ENCODE peak calls at places on chromosomes 16 and 17, in nine cellular contexts. C is CD4-positive, CD25-positive, alpha-beta regulatory T cell; Y is fibroblast of lung; D is right atrium auricular region; E is Panc1; A is GM06990; J is adrenal gland; R is testis; P is iPS DF 6.9. V is an unnamed sample.

GRCh38 chr16:89166696-89167424 is 4.7 kb upstream of the CDH15 start:
- DNase-seq in C (peak; percentile 27), Y (no peak), D (no peak), E (no peak), A (no peak), J (no peak), R (no peak), P (no peak), V (no peak)

GRCh38 chr16:19878760-19879159 is 5.9 kb downstream of the GPRC5B start:
- DNase-seq in C (no peak), Y (no peak), D (no peak), E (no peak), A (no peak), J (no peak), R (peak; percentile 64), P (no peak), V (no peak)

GRCh38 chr17:66432996-66433556 is 130.7 kb downstream of the PRKCA start:
- DNase-seq in C (no peak), Y (peak; percentile 24), D (no peak), E (no peak), A (no peak), J (no peak), R (no peak), P (no peak), V (no peak)

GRCh38 chr16:17161034-17161433 is 309.7 kb downstream of the XYLT1 start:
- DNase-seq in C (no peak), Y (no peak), D (no peak), E (no peak), A (no peak), J (no peak), R (no peak), P (no peak), V (no peak)

GRCh38 chr17:48740537-48740936 is 12.0 kb upstream of the HOXB13 start:
- DNase-seq in C (no peak), Y (no peak), D (no peak), E (no peak), A (no peak), J (no peak), R (no peak), P (no peak), V (no peak)

GRCh38 chr16:80459331-80459777 is 81.4 kb upstream of the DYNLRB2 start:
- DNase-seq in C (no peak), Y (no peak), D (peak; percentile 61), E (no peak), A (no peak), J (no peak), R (peak; percentile 32), P (no peak), V (no peak)

GRCh38 chr16:57590654-57591085 is 37.8 kb upstream of the ADGRG1 start:
- DNase-seq in C (no peak), Y (peak; percentile 46), D (no peak), E (peak; percentile 53), A (no peak), J (peak; percentile 21), R (no peak), P (no peak), V (no peak)

GRCh38 chr17:78130439-78131101 is at the start of gene TMC8:
- DNase-seq in C (peak; percentile 91), Y (no peak), D (no peak), E (no peak), A (peak; percentile 76), J (no peak), R (no peak), P (no peak), V (no peak)

GRCh38 chr16:69798466-69798865 is 36.3 kb downstream of the WWP2 start:
- DNase-seq in C (no peak), Y (peak; percentile 21), D (no peak), E (no peak), A (no peak), J (peak; percentile 46), R (peak; percentile 43), P (no peak), V (no peak)

GRCh38 chr17:45096141-45096540 is 35.0 kb downstream of the NMT1 start:
- DNase-seq in C (no peak), Y (peak; percentile 48), D (no peak), E (no peak), A (no peak), J (no peak), R (no peak), P (no peak), V (no peak)

GRCh38 chr17:47844814-47845453 is 3.9 kb upstream of the SCRN2 start:
- DNase-seq in C (no peak), Y (no peak), D (no peak), E (no peak), A (no peak), J (no peak), R (no peak), P (no peak), V (no peak)

GRCh38 chr17:68955181-68955841 is at the start of gene ABCA8:
- DNase-seq in C (no peak), Y (peak; percentile 86), D (peak; percentile 68), E (no peak), A (no peak), J (peak; percentile 57), R (peak; percentile 85), P (no peak), V (no peak)

GRCh38 chr17:1179635-1180433 is at the start of gene ABR:
- DNase-seq in C (peak; percentile 46), Y (peak; percentile 32), D (no peak), E (no peak), A (peak; percentile 60), J (peak; percentile 65), R (peak; percentile 51), P (no peak), V (no peak)

GRCh38 chr16:1999866-2000514 is 9.6 kb downstream of the ZNF598 start:
- DNase-seq in C (no peak), Y (no peak), D (no peak), E (no peak), A (no peak), J (no peak), R (no peak), P (no peak), V (no peak)
- H3K36me3 ChIP-seq in C (peaks cover 23% of the 10 kb centered on the region), Y (peaks cover 46% of the 10 kb centered on the region), D (peaks cover 58% of the 10 kb centered on the region), E (peaks cover 6% of the 10 kb centered on the region), A (peaks cover 48% of the 10 kb centered on the region), J (peaks cover 57% of the 10 kb centered on the region), R (no peaks in the 10 kb centered on the region), P (peaks cover 49% of the 10 kb centered on the region), V (peaks cover 12% of the 10 kb centered on the region)

GRCh38 chr16:15835136-15835878 is 21.5 kb downstream of the MYH11 start:
- DNase-seq in C (no peak), Y (no peak), D (no peak), E (no peak), A (no peak), J (no peak), R (no peak), P (no peak), V (no peak)

GRCh38 chr16:15836074-15836473 is 20.8 kb downstream of the MYH11 start:
- DNase-seq in C (no peak), Y (no peak), D (no peak), E (no peak), A (no peak), J (no peak), R (no peak), P (no peak), V (no peak)

GRCh38 chr16:15830832-15831451 is 25.9 kb downstream of the MYH11 start:
- DNase-seq in C (no peak), Y (no peak), D (no peak), E (no peak), A (no peak), J (no peak), R (no peak), P (no peak), V (no peak)

GRCh38 chr16:15832241-15832640 is 24.6 kb downstream of the MYH11 start:
- DNase-seq in C (no peak), Y (no peak), D (no peak), E (no peak), A (no peak), J (no peak), R (no peak), P (no peak), V (no peak)

DNA sequence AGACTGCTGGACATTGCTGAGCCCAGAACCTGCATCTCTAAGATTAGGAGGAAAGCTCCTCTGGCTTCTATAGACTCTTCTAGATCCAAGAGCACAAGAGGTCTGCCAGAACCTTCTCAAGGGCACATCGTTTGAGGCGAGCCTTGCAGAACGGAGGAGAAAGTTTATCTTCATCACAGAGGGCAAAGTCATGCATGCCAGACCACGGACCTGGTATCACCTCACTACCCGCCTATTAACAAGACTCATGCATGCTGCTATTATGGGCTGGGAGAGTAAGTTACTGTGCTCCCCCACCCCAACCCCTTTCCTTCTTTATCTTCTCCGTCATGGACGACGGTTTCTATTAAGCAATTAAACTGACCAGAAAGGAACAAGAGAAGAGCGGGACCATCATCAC is 23.3 kb downstream of the MYH11 start:
- DNase-seq in C (no peak), Y (no peak), D (no peak), E (no peak), A (no peak), J (no peak), R (no peak), P (no peak), V (no peak)
- H3K36me3 ChIP-seq in C (no peaks in the 10 kb centered on the region), Y (no peaks in the 10 kb centered on the region), D (no peaks in the 10 kb centered on the region), E (no peaks in the 10 kb centered on the region), A (no peaks in the 10 kb centered on the region), J (no peaks in the 10 kb centered on the region), R (no peaks in the 10 kb centered on the region), P (no peaks in the 10 kb centered on the region), V (no peaks in the 10 kb centered on the region)

DNA sequence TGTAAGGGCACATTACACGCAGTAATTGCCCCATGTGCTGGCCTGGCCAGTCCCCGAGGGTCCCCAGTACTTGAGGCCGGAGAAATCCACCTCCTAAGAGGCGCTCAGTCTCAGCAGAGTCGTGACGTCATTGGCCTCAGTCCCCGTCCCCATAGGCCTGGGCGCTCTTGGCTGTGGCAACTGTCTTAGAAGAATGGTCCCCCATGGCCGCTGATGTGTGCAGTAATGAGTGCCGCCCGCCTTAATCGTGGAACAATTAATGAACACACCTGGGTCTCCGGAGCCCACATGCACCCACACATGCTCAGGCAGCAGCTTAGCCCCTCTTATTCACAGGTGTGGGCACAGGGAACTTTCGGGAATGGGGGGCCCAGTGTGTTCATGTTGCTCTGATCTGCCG is 86.5 kb upstream of the PLCG2 start:
- DNase-seq in C (no peak), Y (no peak), D (no peak), E (no peak), A (no peak), J (no peak), R (no peak), P (no peak), V (no peak)
- H3K36me3 ChIP-seq in C (peaks cover 28% of the 10 kb centered on the region), Y (peaks cover 4% of the 10 kb centered on the region), D (peaks cover 28% of the 10 kb centered on the region), E (no peaks in the 10 kb centered on the region), A (peaks cover 2% of the 10 kb centered on the region), J (peaks cover 39% of the 10 kb centered on the region), R (no peaks in the 10 kb centered on the region), P (peaks cover 14% of the 10 kb centered on the region), V (no peaks in the 10 kb centered on the region)

DNA sequence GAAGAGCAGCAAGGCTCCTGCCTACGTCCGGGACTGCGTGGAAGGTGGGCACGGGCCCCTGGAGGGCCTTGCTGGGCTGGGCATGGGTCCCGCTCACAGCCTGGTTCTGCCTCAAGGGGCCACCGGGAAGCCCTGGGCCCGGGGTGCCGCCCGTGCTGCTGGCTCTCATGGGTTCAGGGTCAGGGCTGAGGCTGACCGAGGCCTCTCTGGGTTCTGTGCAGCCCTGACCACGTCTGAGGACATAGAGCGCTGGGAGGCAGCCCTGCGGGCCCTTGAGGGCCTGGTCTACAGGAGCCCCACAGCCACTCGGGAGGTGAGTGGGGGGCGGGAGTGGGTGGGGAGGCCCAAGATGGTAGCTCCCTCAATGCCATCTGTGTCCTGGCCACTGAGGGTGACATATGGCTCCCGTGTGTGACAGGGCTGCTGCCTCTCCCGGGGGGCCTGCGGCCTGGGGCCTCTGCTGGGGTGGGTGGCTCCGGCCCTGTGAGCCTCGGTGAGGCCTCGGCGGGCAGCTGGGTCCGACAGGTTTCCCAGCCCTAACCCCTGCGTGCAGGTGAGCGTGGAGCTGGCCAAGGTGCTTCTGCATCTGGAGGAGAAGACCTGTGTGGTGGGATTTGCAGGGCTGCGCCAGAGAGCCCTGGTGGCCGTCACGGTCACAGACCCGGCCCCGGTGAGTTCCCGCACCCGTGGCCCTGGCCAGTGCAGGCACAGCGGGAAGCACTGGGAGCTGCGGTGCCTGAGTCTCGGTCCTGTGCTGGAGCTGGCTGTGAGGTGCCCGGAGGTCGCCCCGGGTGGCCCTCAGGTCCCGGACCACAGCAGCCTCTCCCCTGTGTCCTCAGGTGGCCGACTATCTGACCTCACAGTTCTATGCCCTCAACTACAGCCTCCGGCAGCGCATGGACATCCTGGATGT is 9.2 kb downstream of the TELO2 start:
- DNase-seq in C (no peak), Y (no peak), D (no peak), E (no peak), A (peak; percentile 3), J (no peak), R (no peak), P (no peak), V (no peak)
- H3K36me3 ChIP-seq in C (peaks cover 12% of the 10 kb centered on the region), Y (peaks cover 31% of the 10 kb centered on the region), D (peaks cover 75% of the 10 kb centered on the region), E (no peaks in the 10 kb centered on the region), A (peaks cover 26% of the 10 kb centered on the region), J (peaks cover 59% of the 10 kb centered on the region), R (no peaks in the 10 kb centered on the region), P (peaks cover 68% of the 10 kb centered on the region), V (peaks cover 21% of the 10 kb centered on the region)